ENCODE peak calls at places on chromosomes 5 and 9, in five cellular contexts. T is psoas muscle, W is OCI-LY7, L is A549, D is fibroblast of lung. G is an unnamed sample. For H3K4me1, the result is how much of the 10 kb centered on the place peaks cover.

GRCh38 chr9:130943226-130943625 is 4.2 kb upstream of the FIBCD1 start:
- DNase-seq in T (no peak), W (no peak), L (no peak), D (no peak), G (no peak)

GRCh38 chr5:174571662-174572397 is 152.6 kb upstream of the MSX2 start:
- DNase-seq in T (no peak), W (no peak), L (peak), D (peak), G (peak)

GRCh38 chr5:543351-543750 is 19.1 kb upstream of the SLC9A3 start:
- DNase-seq in T (no peak), W (no peak), L (no peak), D (no peak), G (no peak)

GRCh38 chr5:56711191-56711590 is 104.2 kb upstream of the MAP3K1 start:
- DNase-seq in T (no peak), W (no peak), L (no peak), D (no peak), G (peak)

GRCh38 chr5:132747064-132747692 is at the start of gene CCNI2:
- DNase-seq in T (no peak), W (no peak), L (peak), D (no peak), G (no peak)

GRCh38 chr5:81909677-81910076 is 62.1 kb upstream of the ATG10 start:
- DNase-seq in T (no peak), W (no peak), L (no peak), D (no peak), G (no peak)

GRCh38 chr5:107875834-107876233 is 205.1 kb upstream of the EFNA5 start:
- DNase-seq in T (no peak), W (no peak), L (peak), D (peak), G (no peak)

GRCh38 chr5:76174101-76174500 is 90.9 kb downstream of the SV2C start:
- DNase-seq in T (no peak), W (no peak), L (no peak), D (no peak), G (no peak)

GRCh38 chr5:78634634-78635033 is 13.9 kb downstream of the LHFPL2 start:
- DNase-seq in T (no peak), W (no peak), L (peak), D (peak), G (no peak)

GRCh38 chr5:61951295-61951694 is 354.7 kb upstream of the KIF2A start:
- DNase-seq in T (no peak), W (no peak), L (no peak), D (no peak), G (no peak)

GRCh38 chr5:141753971-141754713 is 72.1 kb upstream of the ARAP3 start:
- DNase-seq in T (no peak), W (peak), L (peak), D (peak), G (peak)

GRCh38 chr9:137354845-137355420 is 52.9 kb upstream of the NRARP start:
- DNase-seq in T (no peak), W (no peak), L (no peak), D (no peak), G (no peak)

GRCh38 chr5:107958861-107959260 is 288.1 kb upstream of the EFNA5 start:
- DNase-seq in T (no peak), W (peak), L (no peak), D (no peak), G (no peak)

GRCh38 chr5:142770650-142771609 is 753 bp downstream of the ARHGAP26 start:
- DNase-seq in T (peak), W (peak), L (peak), D (peak), G (peak)

GRCh38 chr9:22742401-22742800 is 295.8 kb downstream of the DMRTA1 start:
- DNase-seq in T (no peak), W (no peak), L (no peak), D (no peak), G (no peak)

GRCh38 chr5:54529565-54529964 is 12.0 kb downstream of the SNX18 start:
- DNase-seq in T (no peak), W (no peak), L (no peak), D (no peak), G (no peak)
- H3K4me1 ChIP-seq in T (half or more), W (under half), L (under half), D (under half), G (under half)

GRCh38 chr5:88883566-88884434 is 816 bp upstream of the MEF2C start:
- DNase-seq in T (peak), W (peak), L (peak), D (peak), G (peak)
- H3K4me1 ChIP-seq in T (half or more), W (under half), L (under half), D (under half), G (under half)

DNA sequence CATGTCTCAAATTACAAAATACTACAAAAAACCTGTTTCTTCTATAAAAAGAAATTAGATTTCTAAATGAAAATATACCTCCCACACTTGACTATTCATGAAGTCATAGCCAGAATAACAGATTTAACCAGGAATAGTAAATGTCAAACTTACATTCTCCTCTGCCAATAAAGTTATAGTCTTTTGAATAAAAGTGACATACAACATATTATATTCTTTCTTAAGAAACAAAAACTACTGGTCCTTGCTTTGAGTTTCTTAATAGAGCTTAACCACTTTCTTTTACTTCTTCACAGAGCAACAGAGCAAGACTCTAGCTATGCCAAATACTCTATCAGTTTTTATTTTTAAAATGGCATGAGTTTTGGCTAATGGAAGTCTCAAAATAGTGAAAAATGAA is 61.7 kb downstream of the DEPDC1B start:
- DNase-seq in T (no peak), W (no peak), L (no peak), D (no peak), G (no peak)
- H3K4me1 ChIP-seq in T (under half), W (under half), L (under half), D (under half), G (under half)

GRCh38 chr9:133877327-133877726 is 114.8 kb downstream of the VAV2 start:
- DNase-seq in T (no peak), W (no peak), L (no peak), D (no peak), G (no peak)
- H3K4me1 ChIP-seq in T (under half), W (under half), L (half or more), D (under half), G (under half)